ENCODE peak calls at places on chromosomes 12 and 14, in six cellular contexts. K, U, C, V, I and S are unnamed samples.

GRCh38 chr12:53476769-53477209 is 22.5 kb downstream of the MAP3K12 start:
- DNase-seq in K (no peak), U (no peak), C (peak), V (no peak), I (no peak), S (peak)

GRCh38 chr14:88974991-88975835 is 150.8 kb downstream of the TTC8 start:
- DNase-seq in K (no peak), U (no peak), C (no peak), V (no peak), I (no peak), S (no peak)

GRCh38 chr14:73149753-73150152 is 13.4 kb downstream of the PSEN1 start:
- DNase-seq in K (peak), U (no peak), C (peak), V (no peak), I (no peak), S (no peak)

GRCh38 chr12:6110006-6110405 is 14.5 kb downstream of the VWF start:
- DNase-seq in K (peak), U (no peak), C (no peak), V (no peak), I (no peak), S (peak)

GRCh38 chr14:88004637-88005036 is 298 bp upstream of the GPR65 start:
- DNase-seq in K (no peak), U (no peak), C (no peak), V (no peak), I (no peak), S (no peak)

GRCh38 chr12:53643232-53643992 is 17.2 kb upstream of the ATF7 start:
- DNase-seq in K (no peak), U (no peak), C (no peak), V (no peak), I (no peak), S (no peak)

GRCh38 chr14:28515571-28515970 is 251.0 kb upstream of the FOXG1 start:
- DNase-seq in K (peak), U (no peak), C (no peak), V (no peak), I (no peak), S (no peak)

GRCh38 chr14:77804592-77804991 is 4.7 kb downstream of the ADCK1 start:
- DNase-seq in K (no peak), U (no peak), C (no peak), V (peak), I (no peak), S (no peak)

GRCh38 chr14:50615566-50615965 is 52.5 kb downstream of the SAV1 start:
- DNase-seq in K (no peak), U (no peak), C (no peak), V (no peak), I (no peak), S (no peak)

GRCh38 chr14:81164167-81164774 is 56.5 kb downstream of the GTF2A1 start:
- DNase-seq in K (peak), U (peak), C (peak), V (peak), I (peak), S (peak)

GRCh38 chr12:64825143-64826011 is 930 bp downstream of the TBC1D30 start:
- DNase-seq in K (no peak), U (no peak), C (no peak), V (peak), I (no peak), S (no peak)

GRCh38 chr14:100401031-100401692 is 78.0 kb downstream of the SLC25A47 start:
- DNase-seq in K (no peak), U (no peak), C (no peak), V (no peak), I (no peak), S (no peak)

GRCh38 chr14:104970231-104971068 is 7.7 kb downstream of the AHNAK2 start:
- DNase-seq in K (peak), U (no peak), C (peak), V (peak), I (no peak), S (peak)

GRCh38 chr14:35385042-35385839 is 19.3 kb downstream of the NFKBIA start:
- DNase-seq in K (peak), U (no peak), C (peak), V (no peak), I (no peak), S (no peak)

GRCh38 chr12:49365542-49365941 is 1.7 kb upstream of the SPATS2 start:
- DNase-seq in K (peak), U (no peak), C (peak), V (no peak), I (no peak), S (peak)

GRCh38 chr12:115866909-115867525 is 410.5 kb downstream of the MED13L start:
- DNase-seq in K (no peak), U (no peak), C (no peak), V (peak), I (no peak), S (no peak)

GRCh38 chr14:77761205-77761931 is 412 bp upstream of the SNW1 start:
- DNase-seq in K (peak), U (no peak), C (peak), V (peak), I (no peak), S (no peak)

GRCh38 chr14:57066887-57067513 is 201.7 kb downstream of the EXOC5 start:
- DNase-seq in K (peak), U (peak), C (peak), V (peak), I (peak), S (peak)

GRCh38 chr12:127162902-127163301 is 1104.1 kb upstream of the TMEM132C start:
- DNase-seq in K (peak), U (no peak), C (peak), V (no peak), I (no peak), S (no peak)

GRCh38 chr14:58463147-58463546 is 35.6 kb downstream of the KIAA0586 start:
- DNase-seq in K (no peak), U (no peak), C (no peak), V (no peak), I (no peak), S (no peak)

GRCh38 chr12:100897240-100897639 is 102.7 kb downstream of the ANO4 start:
- DNase-seq in K (no peak), U (no peak), C (no peak), V (no peak), I (no peak), S (no peak)

GRCh38 chr14:79914595-79914994 is 296.7 kb downstream of the DIO2 start:
- DNase-seq in K (no peak), U (no peak), C (no peak), V (no peak), I (no peak), S (no peak)

GRCh38 chr12:104695453-104696148 is 238.9 kb downstream of the CHST11 start:
- DNase-seq in K (peak), U (no peak), C (peak), V (no peak), I (no peak), S (peak)

GRCh38 chr12:90090929-90091651 is 382.5 kb upstream of the ATP2B1 start:
- DNase-seq in K (peak), U (peak), C (peak), V (no peak), I (no peak), S (peak)

GRCh38 chr12:100234591-100235304 is 32.1 kb downstream of the DEPDC4 start:
- DNase-seq in K (peak), U (no peak), C (peak), V (no peak), I (no peak), S (peak)

GRCh38 chr12:96189781-96190180 is 4.4 kb upstream of the ELK3 start:
- DNase-seq in K (no peak), U (no peak), C (no peak), V (no peak), I (no peak), S (no peak)

GRCh38 chr12:70590051-70590450 is 47.2 kb downstream of the PTPRB start:
- DNase-seq in K (peak), U (peak), C (peak), V (peak), I (peak), S (peak)

GRCh38 chr12:70592664-70593063 is 44.6 kb downstream of the PTPRB start:
- DNase-seq in K (no peak), U (no peak), C (no peak), V (no peak), I (no peak), S (no peak)

DNA sequence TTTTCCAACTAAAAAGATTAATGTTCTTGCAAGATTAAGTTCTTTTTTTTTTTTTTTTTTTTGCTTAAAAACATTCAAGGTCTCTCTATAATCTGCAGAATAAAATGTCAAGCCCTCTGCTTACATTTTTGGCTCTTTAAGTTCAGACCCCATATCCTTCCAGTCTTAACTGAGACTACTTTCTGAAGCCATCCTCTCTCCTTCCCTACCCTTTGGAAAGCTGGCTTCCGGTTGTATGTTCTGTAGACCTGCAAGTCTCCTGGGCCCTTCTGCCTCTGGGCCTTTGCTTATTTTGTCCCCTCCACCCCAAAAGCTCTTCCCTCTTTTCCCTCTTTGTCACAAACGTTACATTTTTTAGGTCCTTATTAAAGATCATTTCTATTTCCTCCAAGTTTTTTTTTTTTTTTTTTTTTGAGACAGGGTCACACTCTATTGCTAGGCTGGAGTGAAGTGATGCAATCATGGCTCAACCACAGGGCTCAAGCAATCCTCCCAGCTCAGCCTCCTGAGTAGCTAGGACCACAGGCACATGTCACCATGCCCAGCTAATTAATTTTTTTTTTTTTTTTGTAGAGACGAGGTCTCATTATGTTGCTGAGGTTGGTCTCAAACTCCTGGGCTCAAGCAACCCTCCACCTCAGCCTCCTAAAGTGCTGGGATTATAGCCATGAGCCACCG is 46.5 kb downstream of the PTPRB start:
- DNase-seq in K (no peak), U (no peak), C (no peak), V (no peak), I (no peak), S (no peak)
- H3K4ac ChIP-seq in K (no peak), U (no peak), C (no peak), V (no peak), I (no peak), S (no peak)

GRCh38 chr12:110995615-110996014 is 75.2 kb upstream of the MYL2 start:
- DNase-seq in K (no peak), U (no peak), C (no peak), V (no peak), I (no peak), S (no peak)
- H4K91ac ChIP-seq in K (no peak), U (no peak), C (no peak), V (no peak), I (no peak), S (no peak)

GRCh38 chr14:24816929-24817637 is 183.1 kb upstream of the GZMB start:
- DNase-seq in K (no peak), U (no peak), C (no peak), V (no peak), I (no peak), S (no peak)

GRCh38 chr14:24818823-24819341 is 184.9 kb upstream of the GZMB start:
- DNase-seq in K (no peak), U (no peak), C (no peak), V (no peak), I (no peak), S (no peak)

GRCh38 chr14:24817638-24818053 is 183.7 kb upstream of the GZMB start:
- DNase-seq in K (peak), U (no peak), C (no peak), V (no peak), I (no peak), S (no peak)

GRCh38 chr14:24816011-24816928 is 182.3 kb upstream of the GZMB start:
- DNase-seq in K (peak), U (no peak), C (no peak), V (no peak), I (no peak), S (no peak)

GRCh38 chr14:24818054-24818822 is 184.2 kb upstream of the GZMB start:
- DNase-seq in K (no peak), U (no peak), C (peak), V (no peak), I (no peak), S (no peak)
- H3K9ac ChIP-seq in K (no peak), U (no peak), C (no peak), V (no peak), I (no peak), S (no peak)

GRCh38 chr12:130829391-130830245 is 9.4 kb downstream of the STX2 start:
- DNase-seq in K (no peak), U (no peak), C (no peak), V (peak), I (no peak), S (no peak)

GRCh38 chr12:130826151-130826801 is 12.8 kb downstream of the STX2 start:
- DNase-seq in K (peak), U (no peak), C (peak), V (peak), I (peak), S (peak)

GRCh38 chr12:130828895-130829294 is 10.2 kb downstream of the STX2 start:
- DNase-seq in K (no peak), U (no peak), C (no peak), V (peak), I (no peak), S (no peak)

GRCh38 chr12:130825771-130826150 is 13.3 kb downstream of the STX2 start:
- DNase-seq in K (no peak), U (no peak), C (no peak), V (no peak), I (no peak), S (peak)

GRCh38 chr12:130827432-130827831 is 11.6 kb downstream of the STX2 start:
- DNase-seq in K (no peak), U (no peak), C (peak), V (peak), I (no peak), S (no peak)
- H3K4ac ChIP-seq in K (no peak), U (no peak), C (no peak), V (no peak), I (no peak), S (no peak)

GRCh38 chr12:62372134-62372533 is 94.5 kb upstream of the MON2 start:
- DNase-seq in K (no peak), U (no peak), C (no peak), V (no peak), I (no peak), S (peak)

GRCh38 chr12:62372825-62373224 is 93.8 kb upstream of the MON2 start:
- DNase-seq in K (no peak), U (no peak), C (no peak), V (no peak), I (no peak), S (no peak)

GRCh38 chr12:62371661-62372060 is 95.0 kb upstream of the MON2 start:
- DNase-seq in K (no peak), U (no peak), C (no peak), V (no peak), I (no peak), S (no peak)

GRCh38 chr12:62375603-62376002 is 91.0 kb upstream of the MON2 start:
- DNase-seq in K (no peak), U (no peak), C (no peak), V (no peak), I (no peak), S (no peak)

DNA sequence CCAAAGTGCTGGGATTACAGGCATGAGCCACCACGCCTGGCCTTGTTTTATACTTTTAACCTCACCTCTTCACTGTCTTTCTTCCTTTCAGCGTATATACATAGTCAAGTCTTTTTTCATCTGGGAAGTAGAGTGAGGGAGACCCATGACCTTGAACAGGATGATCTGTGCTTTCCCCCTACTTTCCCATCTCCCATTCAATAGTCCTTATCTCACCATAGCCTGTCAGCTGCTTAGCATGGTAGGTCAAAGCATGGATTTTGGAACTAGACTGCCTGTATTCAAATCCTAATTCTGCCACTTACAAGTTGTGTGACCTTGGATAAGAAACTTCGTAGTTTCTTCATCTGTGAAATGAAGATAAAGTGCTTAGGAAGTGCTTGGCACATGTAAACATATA is 96.4 kb upstream of the MON2 start:
- DNase-seq in K (no peak), U (no peak), C (no peak), V (no peak), I (no peak), S (no peak)
- H4K91ac ChIP-seq in K (no peak), U (no peak), C (no peak), V (no peak), I (no peak), S (no peak)

DNA sequence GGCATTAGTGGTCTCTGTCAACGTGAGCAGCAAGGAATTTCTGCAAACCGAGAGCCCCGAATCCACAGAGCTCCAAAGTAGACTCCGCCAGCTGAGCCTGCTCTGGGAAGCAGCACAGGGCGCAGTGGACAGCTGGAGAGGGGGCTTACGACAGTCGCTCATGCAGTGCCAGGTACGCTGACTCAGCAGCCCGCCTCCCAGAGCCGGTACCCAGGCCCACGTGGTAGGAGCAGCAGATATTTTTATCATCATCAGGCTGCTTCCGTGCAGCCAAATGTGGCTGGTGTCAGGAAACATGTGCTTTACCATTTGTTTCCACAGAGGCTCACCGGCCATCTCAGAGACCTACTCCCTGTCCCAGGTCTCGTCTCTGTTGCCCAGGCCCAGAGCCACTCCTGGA is 73.7 kb downstream of the ESR2 start:
- DNase-seq in K (no peak), U (no peak), C (no peak), V (no peak), I (no peak), S (no peak)
- H3K9ac ChIP-seq in K (no peak), U (no peak), C (no peak), V (no peak), I (no peak), S (no peak)

DNA sequence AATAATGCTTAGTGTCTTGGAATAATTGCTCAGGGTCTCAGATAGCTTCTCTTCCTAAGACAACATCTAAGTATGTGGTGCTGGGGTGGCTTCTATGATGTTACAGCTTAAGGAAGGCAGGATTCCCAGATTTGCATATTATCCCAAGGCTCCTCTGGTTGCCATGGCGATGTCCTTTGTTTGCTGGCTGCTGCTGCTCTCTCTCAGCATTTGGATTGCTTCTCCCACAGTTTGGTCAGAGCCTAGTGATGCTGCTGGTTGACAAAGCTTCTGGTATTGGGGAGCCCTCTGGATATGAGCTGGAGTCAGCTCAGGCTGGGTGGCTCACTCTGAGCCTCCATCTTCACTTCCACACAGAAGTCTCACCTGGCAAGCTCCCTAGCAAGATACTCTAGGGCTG is 56.4 kb upstream of the FBXO33 start:
- DNase-seq in K (peak), U (peak), C (peak), V (peak), I (no peak), S (no peak)
- H3K4ac ChIP-seq in K (no peak), U (no peak), C (no peak), V (no peak), I (no peak), S (no peak)